ENCODE peak calls at places on chromosomes 2 and 18, in five cellular contexts. One of them, this sample, is unnamed.

GRCh38 chr18:76721207-76721996 is 101.0 kb upstream of the ZNF236 start:
- DNase-seq in HCT116: no peak
- DNase-seq in K562: no peak
- DNase-seq in H1: no peak
- DNase-seq in GM12878: no peak
- DNase-seq in this sample: no peak

GRCh38 chr2:46481541-46482193 is 2.3 kb downstream of the TMEM247 start:
- DNase-seq in H1: no peak
- DNase-seq in K562: no peak
- DNase-seq in HCT116: no peak
- DNase-seq in GM12878: no peak
- DNase-seq in this sample: no peak

GRCh38 chr18:61651880-61652268 is 240.9 kb downstream of the RNF152 start:
- DNase-seq in HCT116: no peak
- DNase-seq in H1: no peak
- DNase-seq in GM12878: no peak
- DNase-seq in K562: no peak
- DNase-seq in this sample: no peak

GRCh38 chr2:112979731-112980130 is 1.9 kb downstream of the IL36G start:
- DNase-seq in K562: no peak
- DNase-seq in GM12878: no peak
- DNase-seq in H1: no peak
- DNase-seq in HCT116: no peak
- DNase-seq in this sample: no peak

GRCh38 chr18:59067873-59068272 is 71.8 kb upstream of the SEC11C start:
- DNase-seq in GM12878: no peak
- DNase-seq in H1: no peak
- DNase-seq in K562: peak; percentile 6
- DNase-seq in HCT116: no peak
- DNase-seq in this sample: no peak

GRCh38 chr2:19739256-19739655 is 162.5 kb downstream of the TTC32 start:
- DNase-seq in GM12878: no peak
- DNase-seq in K562: no peak
- DNase-seq in H1: no peak
- DNase-seq in HCT116: no peak
- DNase-seq in this sample: no peak

GRCh38 chr2:25311866-25312575 is 29.7 kb downstream of the DNMT3A start:
- DNase-seq in HCT116: no peak
- DNase-seq in K562: no peak
- DNase-seq in GM12878: no peak
- DNase-seq in H1: no peak
- DNase-seq in this sample: no peak

GRCh38 chr2:186887107-186888090 is 38.4 kb upstream of the ZSWIM2 start:
- DNase-seq in K562: peak; percentile 78
- DNase-seq in HCT116: no peak
- DNase-seq in GM12878: peak; percentile 26
- DNase-seq in H1: no peak
- DNase-seq in this sample: no peak

GRCh38 chr18:154151-154550 is 4.2 kb upstream of the USP14 start:
- DNase-seq in K562: no peak
- DNase-seq in HCT116: no peak
- DNase-seq in H1: no peak
- DNase-seq in GM12878: no peak
- DNase-seq in this sample: no peak

GRCh38 chr2:209209943-209210342 is 213.9 kb upstream of the MAP2 start:
- DNase-seq in GM12878: no peak
- DNase-seq in HCT116: no peak
- DNase-seq in H1: no peak
- DNase-seq in K562: no peak
- DNase-seq in this sample: no peak

GRCh38 chr2:223576873-223577272 is 25.3 kb downstream of the SCG2 start:
- DNase-seq in GM12878: no peak
- DNase-seq in H1: no peak
- DNase-seq in K562: peak; percentile 1
- DNase-seq in HCT116: peak; percentile 73
- DNase-seq in this sample: no peak

GRCh38 chr2:156331572-156332451 is 709 bp downstream of the NR4A2 start:
- DNase-seq in H1: no peak
- DNase-seq in HCT116: no peak
- DNase-seq in GM12878: no peak
- DNase-seq in K562: peak; percentile 76
- DNase-seq in this sample: no peak

GRCh38 chr2:158936978-158937377 is 31.5 kb upstream of the TANC1 start:
- DNase-seq in H1: no peak
- DNase-seq in GM12878: no peak
- DNase-seq in K562: no peak
- DNase-seq in HCT116: no peak
- DNase-seq in this sample: no peak

GRCh38 chr2:237977380-237977779 is 10.6 kb downstream of the UBE2F start:
- DNase-seq in K562: no peak
- DNase-seq in HCT116: no peak
- DNase-seq in H1: no peak
- DNase-seq in GM12878: no peak
- DNase-seq in this sample: no peak

GRCh38 chr18:65278939-65279667 is 471.7 kb upstream of the CDH7 start:
- DNase-seq in GM12878: no peak
- DNase-seq in K562: no peak
- DNase-seq in H1: no peak
- DNase-seq in HCT116: no peak
- DNase-seq in this sample: no peak

GRCh38 chr2:110994250-110994961 is 126.3 kb upstream of the BCL2L11 start:
- DNase-seq in H1: no peak
- DNase-seq in K562: no peak
- DNase-seq in HCT116: no peak
- DNase-seq in GM12878: no peak
- DNase-seq in this sample: no peak

DNA sequence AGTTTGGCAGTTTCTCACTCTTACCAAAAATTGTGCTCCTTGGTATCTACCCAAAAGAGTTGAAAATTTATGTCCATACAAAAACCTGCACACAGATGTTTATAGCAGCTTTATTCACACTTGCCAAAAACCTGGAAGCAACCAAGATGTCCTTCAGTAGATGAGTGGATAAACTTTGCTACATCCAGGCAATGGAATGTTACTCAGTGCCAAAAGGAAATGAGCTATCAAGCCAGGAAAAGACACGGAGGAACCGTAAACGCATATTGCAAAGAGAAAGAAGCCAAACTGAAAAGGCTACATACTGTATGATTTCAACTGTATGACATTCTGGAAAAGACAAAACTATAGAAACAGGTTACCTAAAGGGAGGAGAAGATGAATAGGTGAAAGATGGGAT is 36.1 kb downstream of the TMEM163 start:
- DNase-seq in K562: no peak
- DNase-seq in GM12878: no peak
- DNase-seq in H1: no peak
- DNase-seq in HCT116: no peak
- DNase-seq in this sample: no peak
- H3K27ac ChIP-seq in K562: no peak overlapping the region
- H3K27ac ChIP-seq in GM12878: no peak overlapping the region
- H3K27ac ChIP-seq in H1: no peak overlapping the region
- H3K27ac ChIP-seq in HCT116: no peak overlapping the region
- H3K27ac ChIP-seq in this sample: no peak overlapping the region

GRCh38 chr2:121303531-121304263 is 18.7 kb upstream of the TFCP2L1 start:
- DNase-seq in H1: no peak
- DNase-seq in K562: no peak
- DNase-seq in GM12878: no peak
- DNase-seq in HCT116: no peak
- DNase-seq in this sample: peak; percentile 34
- TF ChIP-seq ZNF274 in H1: no peak
- TF ChIP-seq ZNF274 in K562: no peak
- TF ChIP-seq ZNF274 in GM12878: no peak
- TF ChIP-seq ZNF274 in HCT116: no peak
- TF ChIP-seq ZNF274 in this sample: no peak

GRCh38 chr2:195636890-195637289 is 20.1 kb upstream of the SLC39A10 start:
- DNase-seq in K562: peak; percentile 46
- DNase-seq in GM12878: no peak
- DNase-seq in HCT116: no peak
- DNase-seq in H1: no peak
- DNase-seq in this sample: no peak
- H3K27ac ChIP-seq in K562: peak overlapping the region; percentile 74
- H3K27ac ChIP-seq in GM12878: no peak overlapping the region
- H3K27ac ChIP-seq in HCT116: no peak overlapping the region
- H3K27ac ChIP-seq in H1: peak overlapping the region; percentile 43
- H3K27ac ChIP-seq in this sample: no peak overlapping the region

GRCh38 chr18:6219116-6219717 is 195.5 kb downstream of the L3MBTL4 start:
- DNase-seq in H1: peak; percentile 76
- DNase-seq in GM12878: no peak
- DNase-seq in HCT116: no peak
- DNase-seq in K562: peak; percentile 37
- DNase-seq in this sample: peak; percentile 24
- TF ChIP-seq ZNF274 in H1: no peak
- TF ChIP-seq ZNF274 in GM12878: no peak
- TF ChIP-seq ZNF274 in HCT116: no peak
- TF ChIP-seq ZNF274 in K562: no peak
- TF ChIP-seq ZNF274 in this sample: no peak

GRCh38 chr2:191150451-191151314 is at the start of gene STAT4:
- DNase-seq in H1: peak; percentile 70
- DNase-seq in K562: peak; percentile 4
- DNase-seq in HCT116: peak; percentile 57
- DNase-seq in GM12878: peak; percentile 45
- DNase-seq in this sample: no peak
- H3K27ac ChIP-seq in H1: no peak within 1 kb of the TSS
- H3K27ac ChIP-seq in K562: no peak within 1 kb of the TSS
- H3K27ac ChIP-seq in HCT116: peak within 1 kb of the TSS; percentile 1
- H3K27ac ChIP-seq in GM12878: no peak within 1 kb of the TSS
- H3K27ac ChIP-seq in this sample: no peak within 1 kb of the TSS

GRCh38 chr2:155060906-155061305 is 362.4 kb downstream of the KCNJ3 start:
- DNase-seq in GM12878: no peak
- DNase-seq in H1: no peak
- DNase-seq in K562: no peak
- DNase-seq in HCT116: no peak
- DNase-seq in this sample: no peak
- TF ChIP-seq ZNF274 in GM12878: no peak
- TF ChIP-seq ZNF274 in H1: no peak
- TF ChIP-seq ZNF274 in K562: no peak
- TF ChIP-seq ZNF274 in HCT116: no peak
- TF ChIP-seq ZNF274 in this sample: no peak

DNA sequence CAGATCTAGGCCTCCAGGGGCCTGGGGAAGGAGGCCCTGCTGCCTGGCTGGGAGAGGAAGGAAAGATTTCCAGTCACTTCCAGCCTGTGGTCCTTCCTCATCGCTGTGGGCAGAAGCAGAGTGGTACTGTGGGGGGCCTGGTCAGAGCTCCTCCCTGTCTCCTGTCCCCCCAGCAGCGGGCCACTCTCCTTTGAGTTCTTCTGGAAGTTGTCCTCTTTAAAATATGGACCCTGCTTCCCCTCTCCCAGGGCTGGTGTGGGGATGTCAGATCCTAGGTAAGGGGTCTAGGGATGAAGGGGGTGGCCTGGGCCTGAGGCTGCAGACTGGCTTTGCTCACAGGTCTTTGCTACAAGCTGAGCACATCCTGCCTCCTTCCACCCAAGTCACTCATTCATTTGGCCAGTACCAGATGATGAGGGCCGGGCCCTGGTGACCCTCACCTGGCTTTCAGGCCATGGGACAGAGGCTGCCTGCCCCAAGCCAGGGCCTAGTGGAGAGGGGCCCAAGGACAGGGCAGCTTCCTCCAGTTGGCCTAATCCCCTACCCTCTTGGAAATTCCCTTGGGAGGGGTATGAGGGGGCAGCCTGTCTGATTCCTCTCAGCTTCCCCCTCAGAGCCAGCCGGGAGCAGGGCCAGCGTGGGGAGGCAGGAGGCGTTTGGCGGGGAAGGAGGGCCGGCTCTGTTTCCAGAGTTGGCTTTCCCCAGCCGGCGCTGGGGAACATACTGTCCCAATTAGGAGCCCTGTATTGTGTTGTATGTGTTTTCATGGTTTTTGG is 231.9 kb downstream of the DYSF start:
- DNase-seq in H1: no peak
- DNase-seq in K562: no peak
- DNase-seq in HCT116: no peak
- DNase-seq in GM12878: no peak
- DNase-seq in this sample: no peak
- H3K27ac ChIP-seq in H1: no peak overlapping the region
- H3K27ac ChIP-seq in K562: no peak overlapping the region
- H3K27ac ChIP-seq in HCT116: no peak overlapping the region
- H3K27ac ChIP-seq in GM12878: no peak overlapping the region
- H3K27ac ChIP-seq in this sample: no peak overlapping the region

GRCh38 chr2:118249970-118250369 is 161.7 kb downstream of the INSIG2 start:
- DNase-seq in K562: no peak
- DNase-seq in GM12878: no peak
- DNase-seq in HCT116: no peak
- DNase-seq in H1: no peak
- DNase-seq in this sample: no peak
- TF ChIP-seq ZNF274 in K562: no peak
- TF ChIP-seq ZNF274 in GM12878: no peak
- TF ChIP-seq ZNF274 in HCT116: no peak
- TF ChIP-seq ZNF274 in H1: no peak
- TF ChIP-seq ZNF274 in this sample: no peak

GRCh38 chr18:2254977-2255376 is 316.3 kb downstream of the METTL4 start:
- DNase-seq in K562: no peak
- DNase-seq in HCT116: no peak
- DNase-seq in H1: no peak
- DNase-seq in GM12878: no peak
- DNase-seq in this sample: no peak

GRCh38 chr18:2263303-2263702 is 308.0 kb downstream of the METTL4 start:
- DNase-seq in GM12878: no peak
- DNase-seq in H1: no peak
- DNase-seq in HCT116: no peak
- DNase-seq in K562: no peak
- DNase-seq in this sample: no peak

GRCh38 chr18:2256577-2256976 is 314.7 kb downstream of the METTL4 start:
- DNase-seq in H1: no peak
- DNase-seq in HCT116: no peak
- DNase-seq in K562: no peak
- DNase-seq in GM12878: no peak
- DNase-seq in this sample: no peak

GRCh38 chr18:2258954-2259353 is 312.4 kb downstream of the METTL4 start:
- DNase-seq in HCT116: no peak
- DNase-seq in H1: no peak
- DNase-seq in K562: no peak
- DNase-seq in GM12878: no peak
- DNase-seq in this sample: no peak
- H3K27ac ChIP-seq in HCT116: no peak overlapping the region
- H3K27ac ChIP-seq in H1: no peak overlapping the region
- H3K27ac ChIP-seq in K562: no peak overlapping the region
- H3K27ac ChIP-seq in GM12878: no peak overlapping the region
- H3K27ac ChIP-seq in this sample: no peak overlapping the region